ENCODE peak calls at places on chromosomes 13 and 19, in nine cellular contexts. One of them, this sample, is unnamed.
A peak's percentile ranks its signal among the peaks of the same experiment; 100 is the strongest.

GRCh38 chr19:49447485-49448431 is 3.9 kb downstream of the PIH1D1 start:
- DNase-seq in stimulated activated naive CD8-positive, alpha-beta T cell treated with anti-CD3 and anti-CD28 coated beads, Interleukin-15, amount 100 ng/mL, for 72 hours: no peak
- DNase-seq in A172: no peak
- DNase-seq in breast epithelium: no peak
- DNase-seq in effector CD4-positive, alpha-beta T cell: no peak
- DNase-seq in nephron progenitor cell: peak; percentile 51
- DNase-seq in AML-193: no peak
- DNase-seq in EL: peak; percentile 43
- DNase-seq in EH: peak; percentile 49
- DNase-seq in this sample: no peak

GRCh38 chr19:3368848-3369336 is 2.5 kb downstream of the NFIC start:
- DNase-seq in stimulated activated naive CD8-positive, alpha-beta T cell treated with anti-CD3 and anti-CD28 coated beads, Interleukin-15, amount 100 ng/mL, for 72 hours: no peak
- DNase-seq in A172: no peak
- DNase-seq in breast epithelium: no peak
- DNase-seq in effector CD4-positive, alpha-beta T cell: no peak
- DNase-seq in nephron progenitor cell: no peak
- DNase-seq in AML-193: no peak
- DNase-seq in EL: peak; percentile 49
- DNase-seq in EH: peak; percentile 56
- DNase-seq in this sample: no peak

GRCh38 chr19:58558623-58559274 is 338 bp upstream of the UBE2M start:
- DNase-seq in stimulated activated naive CD8-positive, alpha-beta T cell treated with anti-CD3 and anti-CD28 coated beads, Interleukin-15, amount 100 ng/mL, for 72 hours: peak; percentile 100
- DNase-seq in A172: peak; percentile 99
- DNase-seq in breast epithelium: peak; percentile 100
- DNase-seq in effector CD4-positive, alpha-beta T cell: peak; percentile 100
- DNase-seq in nephron progenitor cell: peak; percentile 100
- DNase-seq in AML-193: no peak
- DNase-seq in EL: peak; percentile 98
- DNase-seq in EH: peak; percentile 98
- DNase-seq in this sample: no peak

GRCh38 chr19:11261902-11262839 is at the start of gene DOCK6:
- DNase-seq in stimulated activated naive CD8-positive, alpha-beta T cell treated with anti-CD3 and anti-CD28 coated beads, Interleukin-15, amount 100 ng/mL, for 72 hours: peak; percentile 28
- DNase-seq in A172: no peak
- DNase-seq in breast epithelium: no peak
- DNase-seq in effector CD4-positive, alpha-beta T cell: no peak
- DNase-seq in nephron progenitor cell: peak; percentile 70
- DNase-seq in AML-193: no peak
- DNase-seq in EL: no peak
- DNase-seq in EH: peak; percentile 38
- DNase-seq in this sample: no peak

GRCh38 chr19:15463865-15464371 is 426 bp downstream of the RASAL3 start:
- DNase-seq in stimulated activated naive CD8-positive, alpha-beta T cell treated with anti-CD3 and anti-CD28 coated beads, Interleukin-15, amount 100 ng/mL, for 72 hours: peak; percentile 86
- DNase-seq in A172: no peak
- DNase-seq in breast epithelium: no peak
- DNase-seq in effector CD4-positive, alpha-beta T cell: peak; percentile 75
- DNase-seq in nephron progenitor cell: no peak
- DNase-seq in AML-193: peak; percentile 60
- DNase-seq in EL: no peak
- DNase-seq in EH: no peak
- DNase-seq in this sample: no peak

GRCh38 chr19:6527893-6528543 is 2.8 kb upstream of the TNFSF9 start:
- DNase-seq in stimulated activated naive CD8-positive, alpha-beta T cell treated with anti-CD3 and anti-CD28 coated beads, Interleukin-15, amount 100 ng/mL, for 72 hours: no peak
- DNase-seq in A172: no peak
- DNase-seq in breast epithelium: no peak
- DNase-seq in effector CD4-positive, alpha-beta T cell: no peak
- DNase-seq in nephron progenitor cell: no peak
- DNase-seq in AML-193: no peak
- DNase-seq in EL: no peak
- DNase-seq in EH: no peak
- DNase-seq in this sample: no peak

GRCh38 chr19:750640-751423 is at the start of gene MISP:
- DNase-seq in stimulated activated naive CD8-positive, alpha-beta T cell treated with anti-CD3 and anti-CD28 coated beads, Interleukin-15, amount 100 ng/mL, for 72 hours: no peak
- DNase-seq in A172: peak; percentile 51
- DNase-seq in breast epithelium: no peak
- DNase-seq in effector CD4-positive, alpha-beta T cell: no peak
- DNase-seq in nephron progenitor cell: no peak
- DNase-seq in AML-193: no peak
- DNase-seq in EL: no peak
- DNase-seq in EH: no peak
- DNase-seq in this sample: no peak

GRCh38 chr19:294819-295686 is 3.9 kb upstream of the PLPP2 start:
- DNase-seq in stimulated activated naive CD8-positive, alpha-beta T cell treated with anti-CD3 and anti-CD28 coated beads, Interleukin-15, amount 100 ng/mL, for 72 hours: peak; percentile 50
- DNase-seq in A172: no peak
- DNase-seq in breast epithelium: peak; percentile 62
- DNase-seq in effector CD4-positive, alpha-beta T cell: peak; percentile 28
- DNase-seq in nephron progenitor cell: peak; percentile 75
- DNase-seq in AML-193: no peak
- DNase-seq in EL: no peak
- DNase-seq in EH: peak; percentile 41
- DNase-seq in this sample: peak; percentile 18

GRCh38 chr19:709965-710714 is 1.4 kb downstream of the PALM start:
- DNase-seq in stimulated activated naive CD8-positive, alpha-beta T cell treated with anti-CD3 and anti-CD28 coated beads, Interleukin-15, amount 100 ng/mL, for 72 hours: no peak
- DNase-seq in A172: no peak
- DNase-seq in breast epithelium: no peak
- DNase-seq in effector CD4-positive, alpha-beta T cell: no peak
- DNase-seq in nephron progenitor cell: no peak
- DNase-seq in AML-193: no peak
- DNase-seq in EL: no peak
- DNase-seq in EH: no peak
- DNase-seq in this sample: no peak

GRCh38 chr13:82088781-82089180 is 1747.9 kb upstream of the SPRY2 start:
- DNase-seq in stimulated activated naive CD8-positive, alpha-beta T cell treated with anti-CD3 and anti-CD28 coated beads, Interleukin-15, amount 100 ng/mL, for 72 hours: no peak
- DNase-seq in A172: no peak
- DNase-seq in breast epithelium: no peak
- DNase-seq in effector CD4-positive, alpha-beta T cell: no peak
- DNase-seq in nephron progenitor cell: no peak
- DNase-seq in AML-193: no peak
- DNase-seq in EL: peak; percentile 5
- DNase-seq in EH: no peak
- DNase-seq in this sample: no peak

GRCh38 chr19:46732966-46733692 is 12.7 kb upstream of the FKRP start:
- DNase-seq in stimulated activated naive CD8-positive, alpha-beta T cell treated with anti-CD3 and anti-CD28 coated beads, Interleukin-15, amount 100 ng/mL, for 72 hours: no peak
- DNase-seq in A172: peak; percentile 49
- DNase-seq in breast epithelium: no peak
- DNase-seq in effector CD4-positive, alpha-beta T cell: no peak
- DNase-seq in nephron progenitor cell: no peak
- DNase-seq in AML-193: no peak
- DNase-seq in EL: peak; percentile 81
- DNase-seq in EH: peak; percentile 51
- DNase-seq in this sample: no peak

GRCh38 chr13:103556681-103557080 is 490.5 kb upstream of the SLC10A2 start:
- DNase-seq in stimulated activated naive CD8-positive, alpha-beta T cell treated with anti-CD3 and anti-CD28 coated beads, Interleukin-15, amount 100 ng/mL, for 72 hours: no peak
- DNase-seq in A172: no peak
- DNase-seq in breast epithelium: no peak
- DNase-seq in effector CD4-positive, alpha-beta T cell: no peak
- DNase-seq in nephron progenitor cell: no peak
- DNase-seq in AML-193: no peak
- DNase-seq in EL: no peak
- DNase-seq in EH: no peak
- DNase-seq in this sample: no peak

GRCh38 chr19:4748589-4748988 is 24.9 kb upstream of the DPP9 start:
- DNase-seq in stimulated activated naive CD8-positive, alpha-beta T cell treated with anti-CD3 and anti-CD28 coated beads, Interleukin-15, amount 100 ng/mL, for 72 hours: no peak
- DNase-seq in A172: no peak
- DNase-seq in breast epithelium: no peak
- DNase-seq in effector CD4-positive, alpha-beta T cell: no peak
- DNase-seq in nephron progenitor cell: no peak
- DNase-seq in AML-193: no peak
- DNase-seq in EL: no peak
- DNase-seq in EH: no peak
- DNase-seq in this sample: no peak

GRCh38 chr13:112106467-112107141 is 39.7 kb downstream of the SOX1 start:
- DNase-seq in stimulated activated naive CD8-positive, alpha-beta T cell treated with anti-CD3 and anti-CD28 coated beads, Interleukin-15, amount 100 ng/mL, for 72 hours: no peak
- DNase-seq in A172: no peak
- DNase-seq in breast epithelium: no peak
- DNase-seq in effector CD4-positive, alpha-beta T cell: no peak
- DNase-seq in nephron progenitor cell: peak; percentile 56
- DNase-seq in AML-193: no peak
- DNase-seq in EL: no peak
- DNase-seq in EH: no peak
- DNase-seq in this sample: no peak

GRCh38 chr19:31470952-31471351 is 121.7 kb upstream of the TSHZ3 start:
- DNase-seq in stimulated activated naive CD8-positive, alpha-beta T cell treated with anti-CD3 and anti-CD28 coated beads, Interleukin-15, amount 100 ng/mL, for 72 hours: no peak
- DNase-seq in A172: no peak
- DNase-seq in breast epithelium: no peak
- DNase-seq in effector CD4-positive, alpha-beta T cell: no peak
- DNase-seq in nephron progenitor cell: no peak
- DNase-seq in AML-193: no peak
- DNase-seq in EL: no peak
- DNase-seq in EH: no peak
- DNase-seq in this sample: no peak

GRCh38 chr19:45607071-45608029 is 5.3 kb upstream of the GPR4 start:
- DNase-seq in stimulated activated naive CD8-positive, alpha-beta T cell treated with anti-CD3 and anti-CD28 coated beads, Interleukin-15, amount 100 ng/mL, for 72 hours: peak; percentile 41
- DNase-seq in A172: peak; percentile 50
- DNase-seq in breast epithelium: peak; percentile 72
- DNase-seq in effector CD4-positive, alpha-beta T cell: peak; percentile 23
- DNase-seq in nephron progenitor cell: peak; percentile 89
- DNase-seq in AML-193: no peak
- DNase-seq in EL: peak; percentile 75
- DNase-seq in EH: peak; percentile 75
- DNase-seq in this sample: peak; percentile 9

GRCh38 chr13:74715718-74716117 is 581.5 kb upstream of the KLF12 start:
- DNase-seq in stimulated activated naive CD8-positive, alpha-beta T cell treated with anti-CD3 and anti-CD28 coated beads, Interleukin-15, amount 100 ng/mL, for 72 hours: no peak
- DNase-seq in A172: no peak
- DNase-seq in breast epithelium: no peak
- DNase-seq in effector CD4-positive, alpha-beta T cell: no peak
- DNase-seq in nephron progenitor cell: no peak
- DNase-seq in AML-193: no peak
- DNase-seq in EL: peak; percentile 52
- DNase-seq in EH: peak; percentile 6
- DNase-seq in this sample: no peak

GRCh38 chr19:327291-328024 is 17.1 kb downstream of the MIER2 start:
- DNase-seq in stimulated activated naive CD8-positive, alpha-beta T cell treated with anti-CD3 and anti-CD28 coated beads, Interleukin-15, amount 100 ng/mL, for 72 hours: no peak
- DNase-seq in A172: no peak
- DNase-seq in breast epithelium: no peak
- DNase-seq in effector CD4-positive, alpha-beta T cell: no peak
- DNase-seq in nephron progenitor cell: no peak
- DNase-seq in AML-193: no peak
- DNase-seq in EL: no peak
- DNase-seq in EH: no peak
- DNase-seq in this sample: no peak

GRCh38 chr13:49635599-49636433 is 7.5 kb downstream of the ARL11 start:
- DNase-seq in stimulated activated naive CD8-positive, alpha-beta T cell treated with anti-CD3 and anti-CD28 coated beads, Interleukin-15, amount 100 ng/mL, for 72 hours: peak; percentile 50
- DNase-seq in A172: no peak
- DNase-seq in breast epithelium: no peak
- DNase-seq in effector CD4-positive, alpha-beta T cell: no peak
- DNase-seq in nephron progenitor cell: no peak
- DNase-seq in AML-193: no peak
- DNase-seq in EL: peak; percentile 43
- DNase-seq in EH: peak; percentile 54
- DNase-seq in this sample: no peak

GRCh38 chr19:49361438-49362047 is 673 bp downstream of the TEAD2 start:
- DNase-seq in stimulated activated naive CD8-positive, alpha-beta T cell treated with anti-CD3 and anti-CD28 coated beads, Interleukin-15, amount 100 ng/mL, for 72 hours: no peak
- DNase-seq in A172: peak; percentile 48
- DNase-seq in breast epithelium: peak; percentile 86
- DNase-seq in effector CD4-positive, alpha-beta T cell: no peak
- DNase-seq in nephron progenitor cell: peak; percentile 83
- DNase-seq in AML-193: no peak
- DNase-seq in EL: peak; percentile 73
- DNase-seq in EH: peak; percentile 88
- DNase-seq in this sample: no peak

GRCh38 chr13:98664924-98665637 is 87.4 kb downstream of the SLC15A1 start:
- DNase-seq in stimulated activated naive CD8-positive, alpha-beta T cell treated with anti-CD3 and anti-CD28 coated beads, Interleukin-15, amount 100 ng/mL, for 72 hours: no peak
- DNase-seq in A172: peak; percentile 28
- DNase-seq in breast epithelium: no peak
- DNase-seq in effector CD4-positive, alpha-beta T cell: no peak
- DNase-seq in nephron progenitor cell: no peak
- DNase-seq in AML-193: no peak
- DNase-seq in EL: peak; percentile 37
- DNase-seq in EH: no peak
- DNase-seq in this sample: no peak

GRCh38 chr13:31320946-31321345 is 121.2 kb downstream of the B3GLCT start:
- DNase-seq in stimulated activated naive CD8-positive, alpha-beta T cell treated with anti-CD3 and anti-CD28 coated beads, Interleukin-15, amount 100 ng/mL, for 72 hours: no peak
- DNase-seq in A172: no peak
- DNase-seq in breast epithelium: no peak
- DNase-seq in effector CD4-positive, alpha-beta T cell: no peak
- DNase-seq in nephron progenitor cell: no peak
- DNase-seq in AML-193: no peak
- DNase-seq in EL: no peak
- DNase-seq in EH: no peak
- DNase-seq in this sample: no peak

GRCh38 chr13:96025283-96025682 is 27.9 kb downstream of the UGGT2 start:
- DNase-seq in stimulated activated naive CD8-positive, alpha-beta T cell treated with anti-CD3 and anti-CD28 coated beads, Interleukin-15, amount 100 ng/mL, for 72 hours: no peak
- DNase-seq in A172: no peak
- DNase-seq in breast epithelium: no peak
- DNase-seq in effector CD4-positive, alpha-beta T cell: no peak
- DNase-seq in nephron progenitor cell: no peak
- DNase-seq in AML-193: no peak
- DNase-seq in EL: peak; percentile 21
- DNase-seq in EH: peak; percentile 56
- DNase-seq in this sample: no peak

GRCh38 chr13:48151343-48151742 is 56.4 kb upstream of the MED4 start:
- DNase-seq in stimulated activated naive CD8-positive, alpha-beta T cell treated with anti-CD3 and anti-CD28 coated beads, Interleukin-15, amount 100 ng/mL, for 72 hours: no peak
- DNase-seq in A172: no peak
- DNase-seq in breast epithelium: no peak
- DNase-seq in effector CD4-positive, alpha-beta T cell: no peak
- DNase-seq in nephron progenitor cell: no peak
- DNase-seq in AML-193: peak; percentile 34
- DNase-seq in EL: no peak
- DNase-seq in EH: no peak
- DNase-seq in this sample: no peak

GRCh38 chr13:114022876-114023275 is 49.0 kb upstream of the C13orf46 start:
- DNase-seq in stimulated activated naive CD8-positive, alpha-beta T cell treated with anti-CD3 and anti-CD28 coated beads, Interleukin-15, amount 100 ng/mL, for 72 hours: no peak
- DNase-seq in A172: no peak
- DNase-seq in breast epithelium: no peak
- DNase-seq in effector CD4-positive, alpha-beta T cell: no peak
- DNase-seq in nephron progenitor cell: no peak
- DNase-seq in AML-193: no peak
- DNase-seq in EL: no peak
- DNase-seq in EH: peak; percentile 80
- DNase-seq in this sample: no peak

GRCh38 chr19:3123088-3123721 is 12.6 kb upstream of the GNA15 start:
- DNase-seq in stimulated activated naive CD8-positive, alpha-beta T cell treated with anti-CD3 and anti-CD28 coated beads, Interleukin-15, amount 100 ng/mL, for 72 hours: no peak
- DNase-seq in A172: no peak
- DNase-seq in breast epithelium: no peak
- DNase-seq in effector CD4-positive, alpha-beta T cell: no peak
- DNase-seq in nephron progenitor cell: no peak
- DNase-seq in AML-193: no peak
- DNase-seq in EL: no peak
- DNase-seq in EH: no peak
- DNase-seq in this sample: no peak

GRCh38 chr19:42287826-42288107 is 14.2 kb upstream of the PRR19 start:
- DNase-seq in stimulated activated naive CD8-positive, alpha-beta T cell treated with anti-CD3 and anti-CD28 coated beads, Interleukin-15, amount 100 ng/mL, for 72 hours: no peak
- DNase-seq in A172: no peak
- DNase-seq in breast epithelium: no peak
- DNase-seq in effector CD4-positive, alpha-beta T cell: no peak
- DNase-seq in nephron progenitor cell: no peak
- DNase-seq in AML-193: no peak
- DNase-seq in EL: no peak
- DNase-seq in EH: no peak
- DNase-seq in this sample: no peak

GRCh38 chr13:33441015-33441414 is 155.5 kb upstream of the STARD13 start:
- DNase-seq in stimulated activated naive CD8-positive, alpha-beta T cell treated with anti-CD3 and anti-CD28 coated beads, Interleukin-15, amount 100 ng/mL, for 72 hours: no peak
- DNase-seq in A172: peak; percentile 10
- DNase-seq in breast epithelium: no peak
- DNase-seq in effector CD4-positive, alpha-beta T cell: no peak
- DNase-seq in nephron progenitor cell: no peak
- DNase-seq in AML-193: peak; percentile 43
- DNase-seq in EL: peak; percentile 38
- DNase-seq in EH: peak; percentile 37
- DNase-seq in this sample: no peak

GRCh38 chr13:40806241-40806640 is 16.8 kb downstream of the SLC25A15 start:
- DNase-seq in stimulated activated naive CD8-positive, alpha-beta T cell treated with anti-CD3 and anti-CD28 coated beads, Interleukin-15, amount 100 ng/mL, for 72 hours: no peak
- DNase-seq in A172: no peak
- DNase-seq in breast epithelium: no peak
- DNase-seq in effector CD4-positive, alpha-beta T cell: no peak
- DNase-seq in nephron progenitor cell: no peak
- DNase-seq in AML-193: no peak
- DNase-seq in EL: no peak
- DNase-seq in EH: no peak
- DNase-seq in this sample: no peak